ENCODE peak calls at places on chromosome 17, in four cellular contexts. W, S, A and Y are unnamed samples.

GRCh38 chr17:72122668-72123495 is 2.1 kb downstream of the SOX9 start:
- DNase-seq in W (no peak), S (peak), A (peak), Y (no peak)

GRCh38 chr17:77148109-77148958 is 7.6 kb downstream of the SEC14L1 start:
- DNase-seq in W (no peak), S (no peak), A (no peak), Y (no peak)

GRCh38 chr17:65455972-65456343 is 105.5 kb downstream of the AXIN2 start:
- DNase-seq in W (no peak), S (peak), A (no peak), Y (no peak)

GRCh38 chr17:80961931-80962330 is 29.7 kb upstream of the CHMP6 start:
- DNase-seq in W (no peak), S (no peak), A (no peak), Y (no peak)

GRCh38 chr17:60091908-60092331 is 13.2 kb upstream of the HEATR6 start:
- DNase-seq in W (no peak), S (no peak), A (no peak), Y (no peak)

GRCh38 chr17:836154-836553 is 54.0 kb downstream of the MRM3 start:
- DNase-seq in W (no peak), S (no peak), A (no peak), Y (no peak)

GRCh38 chr17:14222611-14223010 is 14.1 kb downstream of the CDRT15 start:
- DNase-seq in W (no peak), S (no peak), A (no peak), Y (no peak)

GRCh38 chr17:73510981-73511442 is 133.2 kb downstream of the SDK2 start:
- DNase-seq in W (no peak), S (no peak), A (no peak), Y (peak)